ENCODE peak calls at places on chromosome 21, in four cellular contexts. E, B, C and G are unnamed samples.

GRCh38 chr21:18155508-18156193 is 89.0 kb upstream of the CHODL start:
- DNase-seq in E (no peak), B (no peak), C (no peak), G (no peak)

GRCh38 chr21:39676054-39676771 is 63.5 kb downstream of the B3GALT5 start:
- DNase-seq in E (no peak), B (no peak), C (no peak), G (no peak)

GRCh38 chr21:14121719-14122118 is 89.0 kb downstream of the LIPI start:
- DNase-seq in E (no peak), B (no peak), C (no peak), G (no peak)

GRCh38 chr21:33813832-33814231 is 101.8 kb downstream of the ATP5PO start:
- DNase-seq in E (no peak), B (no peak), C (no peak), G (no peak)

GRCh38 chr21:34553199-34553952 is 41.4 kb upstream of the KCNE1 start:
- DNase-seq in E (no peak), B (no peak), C (no peak), G (no peak)

GRCh38 chr21:14687277-14687642 is 141.1 kb upstream of the SAMSN1 start:
- DNase-seq in E (no peak), B (no peak), C (no peak), G (no peak)

GRCh38 chr21:33168886-33169285 is 60.9 kb upstream of the IFNAR2 start:
- DNase-seq in E (no peak), B (no peak), C (no peak), G (no peak)

GRCh38 chr21:14306143-14306907 is 76.6 kb downstream of the HSPA13 start:
- DNase-seq in E (no peak), B (no peak), C (no peak), G (no peak)

GRCh38 chr21:15631342-15631741 is 98.4 kb upstream of the USP25 start:
- DNase-seq in E (peak), B (no peak), C (no peak), G (no peak)

GRCh38 chr21:41482321-41482720 is 25.6 kb downstream of the TMPRSS2 start:
- DNase-seq in E (no peak), B (no peak), C (no peak), G (no peak)

GRCh38 chr21:45499201-45499750 is 43.0 kb downstream of the SLC19A1 start:
- DNase-seq in E (no peak), B (no peak), C (no peak), G (peak)

GRCh38 chr21:29538115-29538514 is 239.4 kb downstream of the BACH1 start:
- DNase-seq in E (peak), B (no peak), C (no peak), G (no peak)

GRCh38 chr21:45011911-45012660 is 62.3 kb upstream of the ADARB1 start:
- DNase-seq in E (peak), B (no peak), C (no peak), G (peak)

GRCh38 chr21:29805110-29805509 is 134.7 kb downstream of the GRIK1 start:
- DNase-seq in E (no peak), B (no peak), C (no peak), G (no peak)

GRCh38 chr21:32474179-32475059 is 61.9 kb downstream of the EVA1C start:
- DNase-seq in E (no peak), B (no peak), C (no peak), G (no peak)

GRCh38 chr21:45055861-45056260 is 18.5 kb upstream of the ADARB1 start:
- DNase-seq in E (no peak), B (no peak), C (no peak), G (no peak)

GRCh38 chr21:26554365-26554764 is 18.7 kb downstream of the CYYR1 start:
- DNase-seq in E (no peak), B (no peak), C (no peak), G (no peak)